ENCODE peak calls at places on chromosome 4, in ten cellular contexts. One of them, this sample, is unnamed.
A peak's percentile ranks its signal among the peaks of the same experiment; 100 is the strongest.

GRCh38 chr4:168440442-168441264 is 39.6 kb downstream of the DDX60L start:
- DNase-seq in endodermal cell: no peak
- DNase-seq in fibroblast of mammary gland: peak; percentile 74
- DNase-seq in GM23338: no peak
- DNase-seq in dorsolateral prefrontal cortex: no peak
- DNase-seq in OCI-LY7: no peak
- DNase-seq in lower leg skin: no peak
- DNase-seq in hepatocyte: peak; percentile 51
- DNase-seq in Karpas-422: no peak
- DNase-seq in MG63: peak; percentile 12
- DNase-seq in this sample: peak; percentile 44

GRCh38 chr4:140255467-140255866 is 101.5 kb upstream of the MAML3 start:
- DNase-seq in OCI-LY7: no peak
- DNase-seq in MG63: no peak
- DNase-seq in Karpas-422: peak; percentile 83
- DNase-seq in fibroblast of mammary gland: peak; percentile 41
- DNase-seq in dorsolateral prefrontal cortex: no peak
- DNase-seq in GM23338: no peak
- DNase-seq in lower leg skin: no peak
- DNase-seq in hepatocyte: no peak
- DNase-seq in endodermal cell: no peak
- DNase-seq in this sample: peak; percentile 39

GRCh38 chr4:109816082-109816442 is 500 bp downstream of the GAR1 start:
- DNase-seq in MG63: peak; percentile 8
- DNase-seq in fibroblast of mammary gland: no peak
- DNase-seq in GM23338: peak; percentile 21
- DNase-seq in dorsolateral prefrontal cortex: peak; percentile 47
- DNase-seq in OCI-LY7: peak; percentile 30
- DNase-seq in hepatocyte: peak; percentile 11
- DNase-seq in lower leg skin: no peak
- DNase-seq in Karpas-422: peak; percentile 67
- DNase-seq in endodermal cell: no peak
- DNase-seq in this sample: no peak

GRCh38 chr4:109025471-109026076 is 262.7 kb upstream of the ETNPPL start:
- DNase-seq in MG63: no peak
- DNase-seq in GM23338: no peak
- DNase-seq in OCI-LY7: no peak
- DNase-seq in Karpas-422: no peak
- DNase-seq in endodermal cell: no peak
- DNase-seq in hepatocyte: no peak
- DNase-seq in lower leg skin: no peak
- DNase-seq in fibroblast of mammary gland: no peak
- DNase-seq in dorsolateral prefrontal cortex: no peak
- DNase-seq in this sample: no peak

GRCh38 chr4:83013420-83013867 is 2.8 kb upstream of the LIN54 start:
- DNase-seq in Karpas-422: peak; percentile 46
- DNase-seq in hepatocyte: no peak
- DNase-seq in dorsolateral prefrontal cortex: no peak
- DNase-seq in MG63: no peak
- DNase-seq in fibroblast of mammary gland: no peak
- DNase-seq in endodermal cell: no peak
- DNase-seq in GM23338: no peak
- DNase-seq in OCI-LY7: peak; percentile 38
- DNase-seq in lower leg skin: no peak
- DNase-seq in this sample: no peak

GRCh38 chr4:112377127-112377635 is 80.0 kb downstream of the ALPK1 start:
- DNase-seq in hepatocyte: no peak
- DNase-seq in endodermal cell: no peak
- DNase-seq in GM23338: no peak
- DNase-seq in MG63: no peak
- DNase-seq in lower leg skin: no peak
- DNase-seq in dorsolateral prefrontal cortex: no peak
- DNase-seq in fibroblast of mammary gland: no peak
- DNase-seq in Karpas-422: no peak
- DNase-seq in OCI-LY7: no peak
- DNase-seq in this sample: no peak

GRCh38 chr4:70838400-70838971 is 1.2 kb downstream of the GRSF1 start:
- DNase-seq in MG63: no peak
- DNase-seq in dorsolateral prefrontal cortex: no peak
- DNase-seq in endodermal cell: no peak
- DNase-seq in Karpas-422: no peak
- DNase-seq in OCI-LY7: no peak
- DNase-seq in lower leg skin: no peak
- DNase-seq in fibroblast of mammary gland: peak; percentile 25
- DNase-seq in hepatocyte: no peak
- DNase-seq in GM23338: no peak
- DNase-seq in this sample: peak; percentile 24

GRCh38 chr4:186844059-186844681 is 120.5 kb upstream of the FAT1 start:
- DNase-seq in lower leg skin: no peak
- DNase-seq in OCI-LY7: no peak
- DNase-seq in Karpas-422: no peak
- DNase-seq in endodermal cell: no peak
- DNase-seq in GM23338: no peak
- DNase-seq in MG63: peak; percentile 44
- DNase-seq in fibroblast of mammary gland: peak; percentile 59
- DNase-seq in dorsolateral prefrontal cortex: no peak
- DNase-seq in hepatocyte: peak; percentile 25
- DNase-seq in this sample: peak; percentile 72

GRCh38 chr4:88008133-88008621 is 742 bp downstream of the PKD2 start:
- DNase-seq in OCI-LY7: peak; percentile 37
- DNase-seq in dorsolateral prefrontal cortex: peak; percentile 70
- DNase-seq in GM23338: peak; percentile 86
- DNase-seq in MG63: peak; percentile 51
- DNase-seq in fibroblast of mammary gland: peak; percentile 49
- DNase-seq in lower leg skin: no peak
- DNase-seq in endodermal cell: peak; percentile 81
- DNase-seq in Karpas-422: peak; percentile 75
- DNase-seq in hepatocyte: peak; percentile 67
- DNase-seq in this sample: peak; percentile 55

GRCh38 chr4:10098770-10099139 is 17.8 kb downstream of the WDR1 start:
- DNase-seq in fibroblast of mammary gland: peak; percentile 87
- DNase-seq in MG63: peak; percentile 41
- DNase-seq in endodermal cell: no peak
- DNase-seq in OCI-LY7: no peak
- DNase-seq in Karpas-422: no peak
- DNase-seq in dorsolateral prefrontal cortex: peak; percentile 41
- DNase-seq in lower leg skin: no peak
- DNase-seq in GM23338: no peak
- DNase-seq in hepatocyte: no peak
- DNase-seq in this sample: peak; percentile 58

GRCh38 chr4:158277558-158277957 is 67.3 kb downstream of the TMEM144 start:
- DNase-seq in Karpas-422: no peak
- DNase-seq in OCI-LY7: no peak
- DNase-seq in endodermal cell: no peak
- DNase-seq in MG63: no peak
- DNase-seq in lower leg skin: no peak
- DNase-seq in GM23338: no peak
- DNase-seq in hepatocyte: no peak
- DNase-seq in fibroblast of mammary gland: no peak
- DNase-seq in dorsolateral prefrontal cortex: no peak
- DNase-seq in this sample: no peak

GRCh38 chr4:149521611-149522010 is 294.0 kb downstream of the IQCM start:
- DNase-seq in fibroblast of mammary gland: peak; percentile 49
- DNase-seq in endodermal cell: no peak
- DNase-seq in lower leg skin: no peak
- DNase-seq in OCI-LY7: no peak
- DNase-seq in dorsolateral prefrontal cortex: no peak
- DNase-seq in MG63: peak; percentile 77
- DNase-seq in hepatocyte: peak; percentile 51
- DNase-seq in GM23338: no peak
- DNase-seq in Karpas-422: no peak
- DNase-seq in this sample: no peak

GRCh38 chr4:91198951-91199350 is 1071.8 kb downstream of the CCSER1 start:
- DNase-seq in dorsolateral prefrontal cortex: no peak
- DNase-seq in hepatocyte: no peak
- DNase-seq in MG63: no peak
- DNase-seq in OCI-LY7: no peak
- DNase-seq in Karpas-422: peak; percentile 44
- DNase-seq in fibroblast of mammary gland: no peak
- DNase-seq in endodermal cell: no peak
- DNase-seq in GM23338: no peak
- DNase-seq in lower leg skin: no peak
- DNase-seq in this sample: no peak
- H3K4me3 ChIP-seq in dorsolateral prefrontal cortex: peak overlapping the region; percentile 68
- H3K4me3 ChIP-seq in hepatocyte: no peak overlapping the region
- H3K4me3 ChIP-seq in MG63: peak overlapping the region; percentile 47
- H3K4me3 ChIP-seq in OCI-LY7: no peak overlapping the region
- H3K4me3 ChIP-seq in Karpas-422: peak overlapping the region; percentile 43
- H3K4me3 ChIP-seq in fibroblast of mammary gland: no peak overlapping the region
- H3K4me3 ChIP-seq in endodermal cell: no peak overlapping the region
- H3K4me3 ChIP-seq in GM23338: no peak overlapping the region
- H3K4me3 ChIP-seq in lower leg skin: no peak overlapping the region
- H3K4me3 ChIP-seq in this sample: no peak overlapping the region

GRCh38 chr4:138639018-138639876 is 376.3 kb upstream of the NOCT start:
- DNase-seq in endodermal cell: no peak
- DNase-seq in lower leg skin: no peak
- DNase-seq in hepatocyte: no peak
- DNase-seq in Karpas-422: no peak
- DNase-seq in MG63: peak; percentile 15
- DNase-seq in dorsolateral prefrontal cortex: no peak
- DNase-seq in GM23338: no peak
- DNase-seq in fibroblast of mammary gland: peak; percentile 16
- DNase-seq in OCI-LY7: no peak
- DNase-seq in this sample: peak; percentile 16
- H3K4me3 ChIP-seq in endodermal cell: no peak overlapping the region
- H3K4me3 ChIP-seq in lower leg skin: no peak overlapping the region
- H3K4me3 ChIP-seq in hepatocyte: no peak overlapping the region
- H3K4me3 ChIP-seq in Karpas-422: no peak overlapping the region
- H3K4me3 ChIP-seq in MG63: no peak overlapping the region
- H3K4me3 ChIP-seq in dorsolateral prefrontal cortex: no peak overlapping the region
- H3K4me3 ChIP-seq in GM23338: no peak overlapping the region
- H3K4me3 ChIP-seq in fibroblast of mammary gland: no peak overlapping the region
- H3K4me3 ChIP-seq in OCI-LY7: no peak overlapping the region
- H3K4me3 ChIP-seq in this sample: no peak overlapping the region

DNA sequence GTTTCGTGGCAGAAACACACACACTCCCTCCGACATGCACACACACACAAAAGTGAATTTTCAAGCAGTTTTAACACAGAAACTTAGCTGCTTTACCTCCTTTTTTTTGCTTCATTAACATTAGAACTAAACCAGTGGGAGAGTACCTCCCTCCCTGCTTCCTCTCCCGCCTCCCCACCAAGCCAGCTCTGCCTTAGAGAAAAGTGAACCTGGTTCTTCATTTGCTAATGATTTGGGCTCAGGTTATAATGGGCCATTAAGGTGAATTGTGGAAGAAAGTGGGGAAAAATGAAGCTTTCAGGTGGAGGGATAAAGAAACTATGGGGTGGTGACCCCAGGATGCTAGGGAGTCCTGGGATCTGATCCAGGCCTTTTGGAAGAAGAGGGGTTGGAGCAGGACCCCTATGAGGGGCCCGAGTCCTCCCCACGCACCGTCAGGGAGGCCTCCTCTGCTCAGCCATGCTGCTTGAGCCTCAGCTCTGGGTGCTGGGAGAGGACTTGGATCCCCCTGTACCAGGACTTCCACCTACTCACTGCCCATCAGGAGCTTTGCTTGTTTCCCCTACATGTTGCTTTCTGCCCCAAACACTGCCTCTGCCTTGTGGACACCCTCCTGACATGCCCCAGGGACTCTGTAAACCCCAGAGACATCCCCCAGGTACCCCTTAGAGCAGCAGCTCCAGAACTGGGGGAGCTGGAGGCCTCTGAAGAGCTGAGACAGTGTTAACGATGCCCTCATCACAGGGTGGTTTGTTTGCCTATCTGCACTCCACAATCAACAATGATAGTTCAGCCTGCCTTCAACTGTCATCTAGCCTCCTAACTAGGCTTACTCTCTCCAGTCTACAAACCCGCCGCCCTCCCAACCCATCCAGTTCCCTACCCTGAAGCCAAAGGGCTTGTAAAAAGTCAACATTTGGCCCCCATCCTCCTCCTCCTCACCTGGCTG is 6.5 kb upstream of the JADE1 start:
- DNase-seq in dorsolateral prefrontal cortex: no peak
- DNase-seq in lower leg skin: no peak
- DNase-seq in MG63: no peak
- DNase-seq in GM23338: peak; percentile 83
- DNase-seq in fibroblast of mammary gland: no peak
- DNase-seq in endodermal cell: peak; percentile 75
- DNase-seq in Karpas-422: no peak
- DNase-seq in OCI-LY7: no peak
- DNase-seq in hepatocyte: no peak
- DNase-seq in this sample: no peak
- H3K4me3 ChIP-seq in dorsolateral prefrontal cortex: no peak overlapping the region
- H3K4me3 ChIP-seq in lower leg skin: no peak overlapping the region
- H3K4me3 ChIP-seq in MG63: no peak overlapping the region
- H3K4me3 ChIP-seq in GM23338: peak overlapping the region; percentile 2
- H3K4me3 ChIP-seq in fibroblast of mammary gland: no peak overlapping the region
- H3K4me3 ChIP-seq in endodermal cell: no peak overlapping the region
- H3K4me3 ChIP-seq in Karpas-422: no peak overlapping the region
- H3K4me3 ChIP-seq in OCI-LY7: no peak overlapping the region
- H3K4me3 ChIP-seq in hepatocyte: no peak overlapping the region
- H3K4me3 ChIP-seq in this sample: no peak overlapping the region

GRCh38 chr4:81635128-81635527 is 163.4 kb upstream of the RASGEF1B start:
- DNase-seq in endodermal cell: no peak
- DNase-seq in Karpas-422: no peak
- DNase-seq in GM23338: no peak
- DNase-seq in OCI-LY7: no peak
- DNase-seq in lower leg skin: no peak
- DNase-seq in fibroblast of mammary gland: no peak
- DNase-seq in hepatocyte: no peak
- DNase-seq in MG63: no peak
- DNase-seq in dorsolateral prefrontal cortex: no peak
- DNase-seq in this sample: no peak

GRCh38 chr4:81632581-81633247 is 161.0 kb upstream of the RASGEF1B start:
- DNase-seq in fibroblast of mammary gland: peak; percentile 55
- DNase-seq in MG63: peak; percentile 40
- DNase-seq in hepatocyte: no peak
- DNase-seq in Karpas-422: no peak
- DNase-seq in OCI-LY7: no peak
- DNase-seq in dorsolateral prefrontal cortex: no peak
- DNase-seq in lower leg skin: no peak
- DNase-seq in endodermal cell: no peak
- DNase-seq in GM23338: no peak
- DNase-seq in this sample: peak; percentile 14

GRCh38 chr4:81638698-81639097 is 167.0 kb upstream of the RASGEF1B start:
- DNase-seq in MG63: no peak
- DNase-seq in hepatocyte: no peak
- DNase-seq in dorsolateral prefrontal cortex: no peak
- DNase-seq in OCI-LY7: no peak
- DNase-seq in endodermal cell: no peak
- DNase-seq in lower leg skin: no peak
- DNase-seq in Karpas-422: no peak
- DNase-seq in fibroblast of mammary gland: no peak
- DNase-seq in GM23338: no peak
- DNase-seq in this sample: no peak

GRCh38 chr4:81639248-81639647 is 167.5 kb upstream of the RASGEF1B start:
- DNase-seq in dorsolateral prefrontal cortex: no peak
- DNase-seq in Karpas-422: no peak
- DNase-seq in lower leg skin: no peak
- DNase-seq in MG63: no peak
- DNase-seq in hepatocyte: no peak
- DNase-seq in GM23338: no peak
- DNase-seq in endodermal cell: no peak
- DNase-seq in fibroblast of mammary gland: no peak
- DNase-seq in OCI-LY7: no peak
- DNase-seq in this sample: no peak

DNA sequence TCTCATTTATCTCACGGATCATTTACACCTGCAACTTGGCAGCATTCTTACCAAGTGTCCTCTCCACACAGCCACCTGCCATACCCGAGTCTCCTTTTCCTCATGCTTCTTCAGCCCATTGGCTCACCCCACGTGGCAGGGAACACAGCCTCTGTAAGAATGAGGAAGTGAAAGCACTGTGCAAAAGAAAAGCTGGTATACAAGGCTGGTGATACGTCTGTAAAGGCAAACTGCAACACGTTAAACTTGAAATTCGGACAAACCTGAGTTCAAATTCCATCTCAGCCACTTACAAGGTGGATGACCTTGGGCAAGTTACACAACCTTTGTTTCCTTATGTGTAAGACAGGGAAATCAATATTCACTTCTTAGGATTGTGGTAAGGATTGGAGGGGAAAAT is 164.0 kb upstream of the RASGEF1B start:
- DNase-seq in OCI-LY7: peak; percentile 96
- DNase-seq in endodermal cell: no peak
- DNase-seq in fibroblast of mammary gland: no peak
- DNase-seq in GM23338: no peak
- DNase-seq in hepatocyte: peak; percentile 38
- DNase-seq in Karpas-422: peak; percentile 75
- DNase-seq in MG63: no peak
- DNase-seq in lower leg skin: peak; percentile 47
- DNase-seq in dorsolateral prefrontal cortex: no peak
- DNase-seq in this sample: no peak
- H3K4me3 ChIP-seq in OCI-LY7: peak overlapping the region; percentile 40
- H3K4me3 ChIP-seq in endodermal cell: no peak overlapping the region
- H3K4me3 ChIP-seq in fibroblast of mammary gland: no peak overlapping the region
- H3K4me3 ChIP-seq in GM23338: no peak overlapping the region
- H3K4me3 ChIP-seq in hepatocyte: no peak overlapping the region
- H3K4me3 ChIP-seq in Karpas-422: no peak overlapping the region
- H3K4me3 ChIP-seq in MG63: no peak overlapping the region
- H3K4me3 ChIP-seq in lower leg skin: no peak overlapping the region
- H3K4me3 ChIP-seq in dorsolateral prefrontal cortex: no peak overlapping the region
- H3K4me3 ChIP-seq in this sample: no peak overlapping the region